ENCODE peak calls at places on chromosomes 13 and 19, in six cellular contexts. Y is effector memory CD4-positive, alpha-beta T cell; J is GM23338; U is cardiac muscle cell; O is mesenchymal stem cell; T is stomach. L is an unnamed sample.

GRCh38 chr19:5212101-5212500 is 128.5 kb downstream of the PTPRS start:
- DNase-seq in O (no peak), J (no peak), T (no peak), Y (no peak), U (no peak), L (no peak)

GRCh38 chr19:31312004-31312403 is 37.2 kb downstream of the TSHZ3 start:
- DNase-seq in Y (no peak), U (no peak), O (peak; percentile 92), J (no peak), T (no peak), L (no peak)

GRCh38 chr13:59996461-59996860 is 167.3 kb downstream of the DIAPH3 start:
- DNase-seq in Y (no peak), O (no peak), U (no peak), T (no peak), J (no peak), L (no peak)

GRCh38 chr19:43380771-43381386 is 27.4 kb downstream of the CD177 start:
- DNase-seq in T (peak; percentile 58), J (no peak), U (no peak), Y (no peak), O (no peak), L (peak; percentile 54)

GRCh38 chr13:58302349-58302748 is 670.8 kb downstream of the PCDH17 start:
- DNase-seq in J (no peak), U (no peak), Y (no peak), T (peak; percentile 63), O (no peak), L (no peak)

GRCh38 chr13:43686557-43686956 is 100.2 kb downstream of the ENOX1 start:
- DNase-seq in J (no peak), T (no peak), O (peak; percentile 99), Y (no peak), U (no peak), L (no peak)

GRCh38 chr13:101649490-101650126 is 197.1 kb downstream of the ITGBL1 start:
- DNase-seq in O (peak; percentile 60), U (no peak), T (no peak), Y (no peak), J (no peak), L (no peak)

GRCh38 chr13:53198017-53198416 is 169.4 kb downstream of the OLFM4 start:
- DNase-seq in Y (no peak), O (no peak), T (no peak), U (peak; percentile 28), J (peak; percentile 46), L (no peak)

GRCh38 chr19:17424743-17425365 is 5.0 kb downstream of the MVB12A start:
- DNase-seq in Y (no peak), T (no peak), O (peak; percentile 66), U (peak; percentile 92), J (peak; percentile 94), L (peak; percentile 26)

GRCh38 chr19:36060430-36060829 is 5.7 kb downstream of the WDR62 start:
- DNase-seq in J (peak; percentile 69), Y (no peak), U (peak; percentile 70), T (peak; percentile 53), O (peak; percentile 63), L (no peak)

GRCh38 chr13:48977973-48978372 is 2.3 kb downstream of the FNDC3A start:
- DNase-seq in T (no peak), Y (no peak), U (no peak), O (no peak), J (no peak), L (no peak)

GRCh38 chr13:39634956-39635355 is 20.5 kb upstream of the COG6 start:
- DNase-seq in T (no peak), Y (no peak), O (no peak), U (no peak), J (no peak), L (no peak)

GRCh38 chr19:41870401-41870873 is 6.6 kb upstream of the CD79A start:
- DNase-seq in O (peak; percentile 22), U (no peak), Y (no peak), J (no peak), T (no peak), L (no peak)

GRCh38 chr13:97108535-97108910 is 113.6 kb upstream of the MBNL2 start:
- DNase-seq in T (no peak), Y (no peak), J (no peak), O (no peak), U (no peak), L (no peak)

GRCh38 chr13:80408270-80408669 is 67.3 kb upstream of the SPRY2 start:
- DNase-seq in U (no peak), Y (no peak), T (no peak), J (peak; percentile 35), O (no peak), L (no peak)

GRCh38 chr13:74039667-74040066 is 94.5 kb downstream of the KLF12 start:
- DNase-seq in Y (no peak), J (no peak), T (no peak), O (no peak), U (no peak), L (no peak)

GRCh38 chr19:17294051-17294891 is 9.0 kb downstream of the ABHD8 start:
- DNase-seq in T (no peak), O (no peak), U (peak; percentile 22), Y (peak; percentile 46), J (peak; percentile 82), L (peak; percentile 62)

GRCh38 chr13:113668491-113668971 is 1.5 kb downstream of the GRK1 start:
- DNase-seq in Y (no peak), J (no peak), O (no peak), T (peak; percentile 22), U (no peak), L (no peak)

GRCh38 chr19:51531349-51532315 is at the start of gene SIGLEC6:
- DNase-seq in J (peak; percentile 65), Y (no peak), T (peak; percentile 37), U (no peak), O (no peak), L (peak; percentile 30)

GRCh38 chr13:51959773-51960172 is 51.5 kb downstream of the ATP7B start:
- DNase-seq in T (no peak), O (no peak), U (no peak), J (peak; percentile 15), Y (no peak), L (peak; percentile 79)

GRCh38 chr19:46216612-46217011 is 12.9 kb upstream of the IGFL1 start:
- DNase-seq in J (no peak), T (no peak), U (no peak), O (no peak), Y (no peak), L (no peak)

GRCh38 chr19:12789904-12790619 is 1.2 kb upstream of the JUNB start:
- DNase-seq in J (peak; percentile 98), Y (peak; percentile 91), U (peak; percentile 97), O (peak; percentile 98), T (peak; percentile 96), L (peak; percentile 94)

GRCh38 chr13:114161644-114162532 is 17.2 kb upstream of the CFAP97D2 start:
- DNase-seq in T (peak; percentile 59), O (no peak), Y (no peak), J (no peak), U (no peak), L (peak; percentile 82)

GRCh38 chr13:29472317-29472961 is 123.0 kb downstream of the SLC7A1 start:
- DNase-seq in T (peak; percentile 47), O (peak; percentile 76), U (peak; percentile 79), J (peak; percentile 85), Y (peak; percentile 11), L (peak; percentile 46)

GRCh38 chr19:54905411-54905810 is 537 bp upstream of the NCR1 start:
- DNase-seq in J (no peak), O (no peak), U (no peak), Y (no peak), T (no peak), L (no peak)

GRCh38 chr19:44942067-44942571 is at the start of gene APOC4:
- DNase-seq in Y (no peak), O (no peak), U (no peak), T (no peak), J (no peak), L (no peak)

GRCh38 chr19:1819976-1820255 is 7.8 kb upstream of the ATP8B3 start:
- DNase-seq in J (no peak), U (no peak), Y (no peak), O (no peak), T (no peak), L (no peak)

GRCh38 chr13:34469212-34469983 is 472.7 kb upstream of the NBEA start:
- DNase-seq in T (no peak), U (no peak), J (no peak), O (peak; percentile 13), Y (no peak), L (no peak)

GRCh38 chr13:109862627-109863026 is 76.2 kb upstream of the IRS2 start:
- DNase-seq in Y (no peak), J (no peak), T (no peak), U (no peak), O (peak; percentile 69), L (no peak)

GRCh38 chr13:51585696-51586095 is 1.4 kb downstream of the WDFY2 start:
- DNase-seq in U (no peak), O (peak; percentile 70), T (no peak), J (no peak), Y (no peak), L (no peak)

GRCh38 chr19:29188704-29189375 is 24.1 kb downstream of the UQCRFS1 start:
- DNase-seq in J (no peak), O (no peak), T (no peak), Y (no peak), U (no peak), L (no peak)

GRCh38 chr13:98500963-98501421 is 75.9 kb downstream of the STK24 start:
- DNase-seq in J (no peak), U (no peak), O (no peak), Y (no peak), T (no peak), L (no peak)

GRCh38 chr13:48155850-48156249 is 60.9 kb upstream of the MED4 start:
- DNase-seq in T (no peak), U (no peak), Y (peak; percentile 33), J (no peak), O (peak; percentile 45), L (no peak)

GRCh38 chr19:21482863-21483276 is 22.5 kb upstream of the ZNF429 start:
- DNase-seq in Y (peak; percentile 55), O (no peak), T (peak; percentile 63), J (peak; percentile 83), U (peak; percentile 55), L (peak; percentile 45)

GRCh38 chr19:19240476-19240875 is 28.7 kb downstream of the NCAN start:
- DNase-seq in U (no peak), Y (no peak), O (no peak), J (no peak), T (no peak), L (no peak)
- H3K36me3 ChIP-seq in U (no peaks in the 10 kb centered on the region), Y (no peaks in the 10 kb centered on the region), O (no peaks in the 10 kb centered on the region), J (no peaks in the 10 kb centered on the region), T (no peaks in the 10 kb centered on the region), L (no peaks in the 10 kb centered on the region)

GRCh38 chr19:58204566-58204965 is 21.7 kb downstream of the ZNF274 start:
- DNase-seq in J (no peak), Y (no peak), T (no peak), U (no peak), O (no peak), L (no peak)
- H3K4me3 ChIP-seq in J (no peak overlapping the region), Y (no peak overlapping the region), T (no peak overlapping the region), U (peak overlapping the region; percentile 13), O (no peak overlapping the region), L (no peak overlapping the region)

GRCh38 chr19:10552596-10553053 is 8.9 kb downstream of the ATG4D start:
- DNase-seq in T (no peak), U (no peak), J (peak; percentile 82), O (peak; percentile 30), Y (no peak), L (peak; percentile 30)
- H3K36me3 ChIP-seq in T (peaks cover 100% of the 10 kb centered on the region), U (peaks cover 65% of the 10 kb centered on the region), J (peaks cover 16% of the 10 kb centered on the region), O (peaks cover 77% of the 10 kb centered on the region), Y (peaks cover 75% of the 10 kb centered on the region), L (peaks cover 7% of the 10 kb centered on the region)

GRCh38 chr19:49931293-49932040 is 2.2 kb upstream of the NUP62 start:
- DNase-seq in O (no peak), J (no peak), T (no peak), Y (no peak), U (no peak), L (no peak)
- H3K4me3 ChIP-seq in O (no peak overlapping the region), J (no peak overlapping the region), T (no peak overlapping the region), Y (no peak overlapping the region), U (no peak overlapping the region), L (no peak overlapping the region)

L was measured in colonic mucosa.